ENCODE peak calls at places on chromosomes 16 and 17, in seven cellular contexts. One of them, this sample, is unnamed.
A peak's percentile ranks its signal among the peaks of the same experiment; 100 is the strongest.

GRCh38 chr17:14019186-14019956 is 49.9 kb upstream of the COX10 start:
- DNase-seq in T-helper 1 cell: no peak
- DNase-seq in H1: no peak
- DNase-seq in CD4-positive, alpha-beta T cell: no peak
- DNase-seq in stimulated activated CD8-positive, alpha-beta memory T cell treated with anti-CD3 and anti-CD28 coated beads, Interleukin-4, amount 100 ng/mL, for 1 hour: no peak
- DNase-seq in nucleus accumbens: no peak
- DNase-seq in midbrain: no peak
- DNase-seq in this sample: no peak

GRCh38 chr17:9132291-9132690 is 111.0 kb downstream of the NTN1 start:
- DNase-seq in midbrain: no peak
- DNase-seq in CD4-positive, alpha-beta T cell: no peak
- DNase-seq in T-helper 1 cell: no peak
- DNase-seq in H1: no peak
- DNase-seq in stimulated activated CD8-positive, alpha-beta memory T cell treated with anti-CD3 and anti-CD28 coated beads, Interleukin-4, amount 100 ng/mL, for 1 hour: no peak
- DNase-seq in nucleus accumbens: no peak
- DNase-seq in this sample: no peak

GRCh38 chr17:6427284-6427781 is 7.6 kb downstream of the AIPL1 start:
- DNase-seq in nucleus accumbens: no peak
- DNase-seq in stimulated activated CD8-positive, alpha-beta memory T cell treated with anti-CD3 and anti-CD28 coated beads, Interleukin-4, amount 100 ng/mL, for 1 hour: no peak
- DNase-seq in H1: no peak
- DNase-seq in midbrain: no peak
- DNase-seq in T-helper 1 cell: no peak
- DNase-seq in CD4-positive, alpha-beta T cell: peak; percentile 25
- DNase-seq in this sample: no peak

GRCh38 chr17:20063665-20064648 is 54.8 kb downstream of the SPECC1 start:
- DNase-seq in H1: no peak
- DNase-seq in midbrain: peak; percentile 71
- DNase-seq in T-helper 1 cell: no peak
- DNase-seq in nucleus accumbens: peak; percentile 35
- DNase-seq in stimulated activated CD8-positive, alpha-beta memory T cell treated with anti-CD3 and anti-CD28 coated beads, Interleukin-4, amount 100 ng/mL, for 1 hour: no peak
- DNase-seq in CD4-positive, alpha-beta T cell: no peak
- DNase-seq in this sample: no peak

GRCh38 chr17:77555741-77556291 is 402.7 kb upstream of the TNRC6C start:
- DNase-seq in H1: no peak
- DNase-seq in midbrain: peak; percentile 39
- DNase-seq in CD4-positive, alpha-beta T cell: no peak
- DNase-seq in T-helper 1 cell: no peak
- DNase-seq in nucleus accumbens: peak; percentile 20
- DNase-seq in stimulated activated CD8-positive, alpha-beta memory T cell treated with anti-CD3 and anti-CD28 coated beads, Interleukin-4, amount 100 ng/mL, for 1 hour: no peak
- DNase-seq in this sample: peak; percentile 44

GRCh38 chr16:90046971-90047713 is 27.9 kb upstream of the DBNDD1 start:
- DNase-seq in CD4-positive, alpha-beta T cell: no peak
- DNase-seq in H1: no peak
- DNase-seq in midbrain: peak; percentile 12
- DNase-seq in nucleus accumbens: no peak
- DNase-seq in stimulated activated CD8-positive, alpha-beta memory T cell treated with anti-CD3 and anti-CD28 coated beads, Interleukin-4, amount 100 ng/mL, for 1 hour: no peak
- DNase-seq in T-helper 1 cell: no peak
- DNase-seq in this sample: peak; percentile 30

GRCh38 chr17:48542114-48542955 is 2.6 kb downstream of the HOXB2 start:
- DNase-seq in H1: no peak
- DNase-seq in CD4-positive, alpha-beta T cell: no peak
- DNase-seq in nucleus accumbens: no peak
- DNase-seq in stimulated activated CD8-positive, alpha-beta memory T cell treated with anti-CD3 and anti-CD28 coated beads, Interleukin-4, amount 100 ng/mL, for 1 hour: no peak
- DNase-seq in midbrain: no peak
- DNase-seq in T-helper 1 cell: no peak
- DNase-seq in this sample: no peak

GRCh38 chr17:74532115-74532514 is 840 bp upstream of the CD300LB start:
- DNase-seq in H1: peak; percentile 3
- DNase-seq in CD4-positive, alpha-beta T cell: no peak
- DNase-seq in midbrain: peak; percentile 47
- DNase-seq in stimulated activated CD8-positive, alpha-beta memory T cell treated with anti-CD3 and anti-CD28 coated beads, Interleukin-4, amount 100 ng/mL, for 1 hour: no peak
- DNase-seq in nucleus accumbens: peak; percentile 28
- DNase-seq in T-helper 1 cell: no peak
- DNase-seq in this sample: peak; percentile 27

GRCh38 chr17:72677714-72678390 is 414.6 kb downstream of the SLC39A11 start:
- DNase-seq in CD4-positive, alpha-beta T cell: no peak
- DNase-seq in stimulated activated CD8-positive, alpha-beta memory T cell treated with anti-CD3 and anti-CD28 coated beads, Interleukin-4, amount 100 ng/mL, for 1 hour: no peak
- DNase-seq in H1: no peak
- DNase-seq in T-helper 1 cell: no peak
- DNase-seq in nucleus accumbens: no peak
- DNase-seq in midbrain: no peak
- DNase-seq in this sample: no peak